ENCODE peak calls at places on chromosome 1, in ten cellular contexts. G, Z, V, U, E, J, W, I, B and Y are unnamed samples.

GRCh38 chr1:39882152-39882551 is 1.2 kb downstream of the TRIT1 start:
- DNase-seq in V (no peak), E (no peak), B (no peak), W (no peak), Z (no peak), I (no peak), U (no peak), J (no peak), G (no peak), Y (no peak)

GRCh38 chr1:183363967-183364366 is 54.2 kb downstream of the NMNAT2 start:
- DNase-seq in J (no peak), V (no peak), Z (no peak), B (no peak), U (no peak), I (no peak), E (no peak), G (no peak), W (no peak), Y (no peak)

GRCh38 chr1:16318544-16318943 is 33.7 kb downstream of the FBXO42 start:
- DNase-seq in I (peak; percentile 55), J (no peak), U (no peak), E (no peak), Z (peak; percentile 21), W (peak; percentile 51), G (no peak), V (peak; percentile 24), B (peak; percentile 28), Y (no peak)

GRCh38 chr1:235073331-235073967 is 55.2 kb downstream of the TOMM20 start:
- DNase-seq in U (no peak), Z (peak; percentile 48), B (peak; percentile 88), E (no peak), I (peak; percentile 61), V (no peak), W (peak; percentile 88), J (no peak), G (peak; percentile 52), Y (no peak)

GRCh38 chr1:78054559-78054958 is 8.8 kb downstream of the GIPC2 start:
- DNase-seq in E (no peak), U (peak; percentile 58), J (no peak), W (no peak), G (no peak), I (no peak), Z (no peak), B (no peak), V (peak; percentile 61), Y (no peak)

GRCh38 chr1:157490337-157491165 is 61.8 kb downstream of the FCRL5 start:
- DNase-seq in E (peak; percentile 42), U (peak; percentile 26), G (peak; percentile 53), W (peak; percentile 35), V (peak; percentile 38), J (peak; percentile 82), B (peak; percentile 88), I (peak; percentile 41), Z (peak; percentile 43), Y (no peak)

GRCh38 chr1:108511764-108512163 is 48.1 kb upstream of the EEIG2 start:
- DNase-seq in E (no peak), Z (no peak), U (no peak), B (no peak), J (no peak), V (no peak), W (no peak), G (no peak), I (no peak), Y (no peak)

GRCh38 chr1:186828612-186829542 is at the start of gene PLA2G4A:
- DNase-seq in J (peak; percentile 2), I (peak; percentile 43), V (peak; percentile 82), G (no peak), U (peak; percentile 73), Z (peak; percentile 27), B (peak; percentile 51), W (peak; percentile 19), E (no peak), Y (no peak)

GRCh38 chr1:154478639-154479038 is 23.4 kb upstream of the TDRD10 start:
- DNase-seq in I (no peak), B (peak; percentile 40), E (no peak), G (no peak), W (no peak), J (no peak), V (peak; percentile 19), U (peak; percentile 34), Z (no peak), Y (no peak)

GRCh38 chr1:172276120-172276818 is 144.2 kb upstream of the C1orf105 start:
- DNase-seq in E (no peak), G (no peak), V (no peak), U (no peak), Z (no peak), I (no peak), B (no peak), W (no peak), J (no peak), Y (no peak)

GRCh38 chr1:175493321-175493998 is 249.9 kb downstream of the TNR start:
- DNase-seq in J (no peak), E (no peak), V (no peak), B (no peak), U (no peak), G (no peak), W (no peak), I (no peak), Z (no peak), Y (no peak)

GRCh38 chr1:236997882-236998281 is 6.4 kb downstream of the MT1HL1 start:
- DNase-seq in J (no peak), G (no peak), W (no peak), Z (peak; percentile 69), E (no peak), U (no peak), I (peak; percentile 87), V (no peak), B (no peak), Y (no peak)

DNA sequence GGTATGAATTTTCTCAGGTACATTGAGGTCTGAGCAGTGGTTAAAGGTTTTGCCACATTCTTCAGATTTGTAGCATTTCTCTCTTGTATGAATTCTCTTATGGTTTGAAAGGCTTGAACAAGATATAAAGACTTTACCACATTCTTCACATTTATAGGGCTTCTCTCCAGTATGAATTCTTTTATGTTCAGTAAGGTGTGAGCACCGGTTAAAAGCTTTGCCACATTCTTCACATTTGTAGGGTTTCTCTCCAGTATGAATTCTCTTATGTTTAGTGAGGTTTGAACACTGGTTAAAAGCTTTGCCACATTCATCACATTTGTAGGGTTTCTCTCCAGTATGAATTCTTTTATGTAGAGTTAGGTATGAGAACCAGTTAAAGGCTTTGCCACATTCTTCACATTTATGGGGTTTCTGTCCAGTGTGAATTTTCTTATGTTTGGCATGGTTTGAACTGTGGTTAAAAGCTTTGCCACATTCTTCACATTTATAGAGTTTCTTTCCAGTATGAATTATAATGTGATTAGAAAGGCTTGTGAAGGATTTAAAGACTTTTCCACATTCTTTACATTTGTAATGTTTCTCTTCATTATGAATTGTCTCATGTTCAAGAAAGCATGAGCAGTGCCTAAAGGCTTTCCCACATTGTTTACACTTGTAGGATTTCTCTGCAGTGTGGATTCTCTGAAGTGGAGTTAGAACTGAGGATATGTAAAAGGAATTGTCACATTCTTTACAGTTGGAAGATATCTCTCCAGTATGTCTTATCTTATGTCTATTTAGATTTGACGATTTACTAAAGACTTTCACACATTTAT is 18.4 kb upstream of the ZNF124 start:
- DNase-seq in I (no peak), B (no peak), W (no peak), G (no peak), J (no peak), E (no peak), Z (no peak), V (no peak), U (no peak), Y (no peak)
- H3K9me3 ChIP-seq in I (peaks cover 20% of the 10 kb centered on the region), B (peaks cover 72% of the 10 kb centered on the region), W (peaks cover 68% of the 10 kb centered on the region), G (peaks cover 26% of the 10 kb centered on the region), J (peaks cover 13% of the 10 kb centered on the region), E (peaks cover 23% of the 10 kb centered on the region), Z (peaks cover 100% of the 10 kb centered on the region), V (no peaks in the 10 kb centered on the region), U (peaks cover 15% of the 10 kb centered on the region), Y (peaks cover 34% of the 10 kb centered on the region)

GRCh38 chr1:81780705-81781454 is 19.9 kb upstream of the ADGRL2 start:
- DNase-seq in G (no peak), Z (no peak), V (no peak), E (no peak), B (no peak), J (no peak), I (no peak), W (no peak), U (no peak), Y (no peak)

GRCh38 chr1:81781749-81782148 is 19.0 kb upstream of the ADGRL2 start:
- DNase-seq in E (no peak), J (no peak), V (no peak), W (no peak), B (no peak), Z (no peak), I (no peak), U (no peak), G (no peak), Y (no peak)
- H3K36me3 ChIP-seq in E (no peaks in the 10 kb centered on the region), J (no peaks in the 10 kb centered on the region), V (no peaks in the 10 kb centered on the region), W (no peaks in the 10 kb centered on the region), B (no peaks in the 10 kb centered on the region), Z (no peaks in the 10 kb centered on the region), I (no peaks in the 10 kb centered on the region), U (no peaks in the 10 kb centered on the region), G (no peaks in the 10 kb centered on the region), Y (no peaks in the 10 kb centered on the region)

DNA sequence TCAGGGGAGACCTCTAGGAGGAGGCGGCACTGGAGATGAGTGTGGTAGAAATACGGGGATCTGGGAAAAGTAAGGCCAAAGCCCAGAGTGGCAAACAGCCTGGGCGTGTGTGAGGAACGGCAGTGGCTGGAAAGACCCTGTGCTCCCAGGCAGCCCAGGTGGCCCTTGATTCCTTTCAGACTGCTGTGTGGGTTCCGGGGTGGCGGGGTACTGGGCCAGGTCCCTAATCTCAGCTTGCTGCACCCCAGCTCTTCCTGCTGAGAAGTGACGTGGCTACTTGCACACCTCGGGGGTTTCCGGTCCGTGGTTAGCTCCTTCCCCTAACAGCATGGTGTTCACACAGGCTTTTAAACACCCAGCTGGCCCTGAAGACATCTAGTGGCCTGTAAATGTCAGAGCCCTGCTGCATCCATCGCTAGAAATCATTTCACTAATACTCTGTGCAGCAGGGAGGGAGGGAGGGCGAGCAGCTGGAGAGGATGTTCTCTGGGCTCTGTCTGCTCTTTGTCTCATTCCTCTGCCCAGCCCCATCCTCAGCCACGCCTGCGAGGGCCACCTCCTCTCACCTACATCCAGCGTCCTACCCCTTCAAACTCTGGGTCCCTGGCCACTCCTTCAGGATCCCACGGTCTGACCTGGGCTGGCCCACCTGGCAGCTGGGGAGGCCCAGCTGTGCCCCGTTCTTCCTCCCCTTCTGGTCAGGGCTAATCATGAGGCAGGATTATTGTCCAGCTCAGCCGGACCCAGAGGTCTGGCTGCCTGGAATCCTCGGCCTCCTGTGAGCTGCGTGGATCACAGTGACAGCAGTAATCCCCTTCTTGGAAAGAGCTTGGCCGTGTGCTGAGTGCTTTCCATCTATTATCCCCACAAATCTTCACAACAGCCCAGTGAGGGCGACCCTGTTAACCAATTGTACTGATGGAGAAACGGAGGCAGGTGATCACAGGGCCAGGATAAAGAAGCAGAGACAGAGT is 7.2 kb downstream of the ZDHHC18 start:
- DNase-seq in I (peak; percentile 40), W (no peak), U (no peak), J (no peak), V (no peak), Z (no peak), E (peak; percentile 88), B (peak; percentile 83), G (no peak), Y (peak; percentile 89)
- H3K4me1 ChIP-seq in I (peaks cover 10% of the 10 kb centered on the region), W (peaks cover 6% of the 10 kb centered on the region), U (peaks cover 9% of the 10 kb centered on the region), J (peaks cover 14% of the 10 kb centered on the region), V (peaks cover 3% of the 10 kb centered on the region), Z (peaks cover 12% of the 10 kb centered on the region), E (peaks cover 51% of the 10 kb centered on the region), B (peaks cover 8% of the 10 kb centered on the region), G (no peaks in the 10 kb centered on the region), Y (peaks cover 58% of the 10 kb centered on the region)

DNA sequence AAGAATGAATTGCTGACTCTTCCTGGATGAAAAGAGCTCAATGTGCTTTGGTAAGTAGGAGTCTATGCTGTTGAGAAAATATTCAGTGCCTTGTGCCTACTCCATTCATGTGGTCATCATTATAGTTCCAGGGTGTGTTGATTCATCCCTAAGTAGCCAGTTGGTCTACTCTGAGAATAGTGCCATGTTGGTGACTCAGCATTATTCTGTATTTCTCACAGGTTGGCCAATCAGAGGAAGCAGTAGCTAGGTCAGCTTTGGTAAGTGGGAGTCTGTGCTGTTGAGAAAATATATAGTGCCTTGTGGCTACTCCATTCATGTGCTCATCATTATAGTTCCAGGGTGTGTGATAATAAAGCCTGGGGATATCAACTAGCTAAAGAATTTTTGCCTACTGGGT is 397.3 kb downstream of the AGBL4 start:
- DNase-seq in Z (no peak), G (no peak), U (no peak), J (no peak), B (no peak), V (no peak), W (no peak), I (no peak), E (no peak), Y (no peak)
- H3K9me3 ChIP-seq in Z (no peaks in the 10 kb centered on the region), G (no peaks in the 10 kb centered on the region), U (no peaks in the 10 kb centered on the region), J (no peaks in the 10 kb centered on the region), B (no peaks in the 10 kb centered on the region), V (no peaks in the 10 kb centered on the region), W (no peaks in the 10 kb centered on the region), I (no peaks in the 10 kb centered on the region), E (no peaks in the 10 kb centered on the region), Y (no peaks in the 10 kb centered on the region)